ENCODE peak calls at places on chromosomes 3 and 15, in five cellular contexts. K, S, J, D and V are unnamed samples.

GRCh38 chr3:196135693-196136639 is 54.1 kb upstream of the TFRC start:
- DNase-seq in K (no peak), J (no peak), S (no peak), D (no peak), V (no peak)

GRCh38 chr3:100226712-100227429 is 33.9 kb upstream of the TBC1D23 start:
- DNase-seq in S (no peak), J (peak), K (no peak), D (no peak), V (no peak)

GRCh38 chr3:186308549-186308948 is 53.5 kb downstream of the DGKG start:
- DNase-seq in J (no peak), D (no peak), S (no peak), K (no peak), V (no peak)

GRCh38 chr3:50333744-50334328 is 5.8 kb upstream of the TUSC2 start:
- DNase-seq in S (peak), D (no peak), J (peak), K (peak), V (peak)

GRCh38 chr3:109136533-109136932 is at the start of gene C3orf85:
- DNase-seq in J (no peak), D (no peak), S (no peak), K (no peak), V (no peak)

GRCh38 chr15:58179741-58180381 is 41.7 kb downstream of the AQP9 start:
- DNase-seq in K (no peak), J (no peak), D (no peak), S (no peak), V (no peak)

GRCh38 chr3:21654662-21655061 is 96.3 kb downstream of the ZNF385D start:
- DNase-seq in D (no peak), S (no peak), J (peak), K (peak), V (no peak)

GRCh38 chr15:92670625-92671024 is 15.1 kb upstream of the FAM174B start:
- DNase-seq in K (no peak), S (no peak), J (no peak), D (no peak), V (no peak)

GRCh38 chr3:11610044-11610671 is 33.6 kb downstream of the VGLL4 start:
- DNase-seq in K (peak), J (peak), D (no peak), S (no peak), V (no peak)

DNA sequence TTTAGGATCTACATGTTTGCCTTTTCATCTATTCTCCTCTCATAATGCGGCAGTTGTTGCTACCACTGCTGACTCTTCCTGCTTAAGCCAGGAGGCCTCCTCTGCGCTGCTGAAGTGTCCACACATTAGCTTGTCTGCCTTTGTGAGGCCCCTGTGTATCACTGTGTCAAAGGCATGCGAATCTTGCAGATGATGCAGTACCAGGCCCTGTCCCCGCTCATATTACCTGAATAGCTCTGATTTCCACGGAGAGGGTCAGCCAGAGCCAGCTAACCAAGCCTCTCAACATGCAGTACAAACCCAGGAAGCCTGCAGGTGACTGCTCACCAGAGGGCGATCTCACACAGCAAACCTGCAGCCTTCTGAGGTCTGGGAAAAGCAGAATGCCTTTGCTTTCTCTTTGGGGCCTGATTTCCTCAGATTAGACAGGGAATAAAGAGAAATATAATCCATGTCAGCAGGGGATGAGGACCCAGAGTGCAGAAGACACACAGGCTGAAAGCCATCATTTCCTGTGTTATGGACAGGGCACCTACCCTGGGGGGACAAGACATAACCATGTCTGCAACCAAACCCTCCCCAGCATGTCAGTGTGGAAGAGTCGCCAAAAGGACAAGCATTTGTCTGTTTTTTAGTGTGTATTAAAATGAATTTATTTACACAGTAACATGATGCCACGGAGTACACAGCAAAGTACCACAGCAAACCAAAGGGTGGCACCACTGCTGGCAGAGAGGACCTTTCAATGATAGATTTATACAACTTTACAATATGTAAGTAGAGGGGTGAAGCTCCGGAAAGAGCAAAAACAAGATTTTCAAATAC is 36.8 kb upstream of the TSPAN3 start:
- DNase-seq in S (peak), K (no peak), D (peak), J (peak), V (peak)
- TF ChIP-seq CTCF in S (peak), K (peak), D (peak), J (peak), V (peak)

DNA sequence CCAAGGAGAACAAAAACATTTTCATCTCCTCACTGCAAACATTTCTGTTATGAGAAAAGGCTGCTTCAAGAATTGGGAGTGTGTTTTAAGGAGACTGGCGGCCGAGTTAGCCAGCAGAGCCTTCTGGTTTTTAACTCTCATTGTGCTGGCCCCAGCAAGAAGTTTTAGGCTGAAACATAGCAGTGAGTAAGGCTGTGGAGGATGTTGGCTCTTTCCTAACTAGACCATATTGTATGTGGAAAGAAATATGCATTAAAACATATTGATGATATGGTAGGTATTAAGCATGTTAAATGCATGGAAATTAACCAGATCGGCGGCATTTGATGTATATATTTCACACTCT is 90.7 kb downstream of the TIGIT start:
- DNase-seq in S (no peak), D (no peak), K (no peak), J (no peak), V (no peak)
- H3K4me3 ChIP-seq in S (peak), D (peak), K (peak), J (peak), V (peak)

GRCh38 chr3:194836676-194837075 is 151.0 kb downstream of the FAM43A start:
- DNase-seq in J (no peak), D (no peak), K (no peak), S (no peak), V (no peak)
- TF ChIP-seq CTCF in J (no peak), D (no peak), K (no peak), S (no peak), V (no peak)

GRCh38 chr15:62895905-62896316 is 146.6 kb upstream of the TPM1 start:
- DNase-seq in S (no peak), D (no peak), K (no peak), J (peak), V (no peak)
- H3K4me3 ChIP-seq in S (no peak), D (no peak), K (no peak), J (no peak), V (no peak)

GRCh38 chr3:143121240-143122088 is 1.9 kb downstream of the CHST2 start:
- DNase-seq in D (no peak), J (peak), S (peak), K (no peak), V (no peak)

GRCh38 chr3:143118630-143119008 is 952 bp upstream of the CHST2 start:
- DNase-seq in S (no peak), D (no peak), J (no peak), K (no peak), V (no peak)

GRCh38 chr3:143120716-143121239 is 1.2 kb downstream of the CHST2 start:
- DNase-seq in S (no peak), K (no peak), D (no peak), J (peak), V (no peak)

GRCh38 chr3:143119009-143119914 is at the start of gene CHST2:
- DNase-seq in D (no peak), J (peak), K (peak), S (peak), V (peak)

GRCh38 chr3:143119974-143120715 is 574 bp downstream of the CHST2 start:
- DNase-seq in D (no peak), K (no peak), S (peak), J (peak), V (no peak)
- TF ChIP-seq CTCF in D (no peak), K (no peak), S (no peak), J (peak), V (no peak)

GRCh38 chr3:98662699-98663098 is 69.3 kb upstream of the CPOX start:
- DNase-seq in S (no peak), D (no peak), J (no peak), K (no peak), V (no peak)
- H3K4me3 ChIP-seq in S (no peak), D (no peak), J (no peak), K (no peak), V (no peak)

GRCh38 chr3:140557476-140557875 is 120.4 kb upstream of the TRIM42 start:
- DNase-seq in S (no peak), D (no peak), K (no peak), J (no peak), V (no peak)

GRCh38 chr3:140552403-140552802 is 125.5 kb upstream of the TRIM42 start:
- DNase-seq in D (no peak), K (no peak), J (no peak), S (no peak), V (no peak)

GRCh38 chr3:140553591-140553990 is 124.3 kb upstream of the TRIM42 start:
- DNase-seq in S (no peak), D (no peak), J (no peak), K (no peak), V (no peak)

GRCh38 chr3:140555666-140556065 is 122.2 kb upstream of the TRIM42 start:
- DNase-seq in K (no peak), D (no peak), J (no peak), S (no peak), V (no peak)

DNA sequence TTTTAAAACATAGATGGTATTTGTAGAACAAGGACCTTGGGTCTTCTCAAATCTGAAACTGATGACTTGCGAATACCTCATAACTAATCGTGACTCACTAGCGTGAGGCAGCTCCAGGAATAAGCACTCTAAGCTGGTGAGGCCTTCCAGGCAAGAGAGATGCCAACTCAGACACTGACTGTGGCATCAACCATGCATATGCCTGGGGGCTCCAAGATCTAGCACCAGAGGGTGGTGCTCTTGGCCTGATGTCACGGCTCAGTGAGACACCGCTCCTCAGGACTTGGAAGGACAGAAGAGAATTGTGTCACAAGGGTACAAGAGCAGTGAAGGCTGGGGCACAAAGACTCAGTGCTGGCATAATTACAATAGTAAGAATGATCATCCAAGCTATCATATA is 125.0 kb upstream of the TRIM42 start:
- DNase-seq in J (no peak), S (no peak), D (no peak), K (no peak), V (no peak)
- TF ChIP-seq CTCF in J (peak), S (peak), D (no peak), K (no peak), V (no peak)

GRCh38 chr15:50627351-50628055 is 59.1 kb downstream of the TRPM7 start:
- DNase-seq in J (no peak), S (no peak), D (no peak), K (peak), V (no peak)
- H3K4me3 ChIP-seq in J (no peak), S (no peak), D (no peak), K (no peak), V (no peak)

GRCh38 chr3:194617827-194618226 is 15.4 kb downstream of the TMEM44 start:
- DNase-seq in K (no peak), S (no peak), D (no peak), J (no peak), V (no peak)

GRCh38 chr3:194621947-194622346 is 11.3 kb downstream of the TMEM44 start:
- DNase-seq in S (no peak), D (no peak), J (no peak), K (no peak), V (no peak)

GRCh38 chr3:194619741-194620140 is 13.5 kb downstream of the TMEM44 start:
- DNase-seq in D (no peak), J (no peak), S (no peak), K (no peak), V (no peak)

GRCh38 chr3:194618858-194619608 is 14.2 kb downstream of the TMEM44 start:
- DNase-seq in D (no peak), K (no peak), J (no peak), S (no peak), V (no peak)

DNA sequence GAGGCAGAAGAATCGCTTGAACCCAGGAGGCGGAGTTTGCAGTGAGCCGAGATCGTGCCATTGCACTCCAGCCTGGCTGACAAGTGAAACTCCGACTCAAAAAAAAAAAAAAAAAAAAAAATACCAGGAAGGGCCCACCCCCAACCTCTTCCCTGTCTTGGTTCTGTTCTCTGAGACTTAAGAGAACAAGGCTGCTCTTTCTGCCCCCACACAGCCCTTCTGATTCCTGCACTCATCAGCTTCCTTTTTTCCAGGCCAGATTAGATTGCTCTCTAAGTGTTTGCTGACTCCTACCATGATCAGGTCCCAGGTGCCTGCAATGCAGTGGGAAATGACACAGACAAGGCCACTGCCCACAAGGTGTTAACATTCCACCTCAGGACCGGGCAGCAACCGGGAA is 13.0 kb downstream of the TMEM44 start:
- DNase-seq in D (no peak), S (no peak), K (no peak), J (no peak), V (no peak)
- TF ChIP-seq CTCF in D (no peak), S (no peak), K (no peak), J (no peak), V (no peak)

DNA sequence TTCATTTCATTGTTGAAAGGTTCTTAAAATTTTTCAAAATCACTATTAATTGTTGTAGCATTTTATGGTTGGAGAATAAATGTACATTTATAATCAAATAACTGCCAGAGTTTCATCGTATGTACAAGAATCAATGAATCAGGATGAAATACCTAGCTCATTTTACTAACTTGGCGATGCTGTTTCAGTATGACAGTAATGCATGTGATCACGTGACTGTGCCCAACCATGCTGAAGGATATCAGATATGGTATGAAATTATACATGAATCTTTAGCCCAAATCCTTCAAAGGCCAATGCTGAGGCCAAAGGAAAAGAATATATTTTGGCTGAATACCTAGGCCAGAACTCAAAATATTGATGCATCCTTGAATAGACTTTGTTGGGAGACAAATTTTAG is 288.3 kb upstream of the TGFBR2 start:
- DNase-seq in J (no peak), S (no peak), D (no peak), K (no peak), V (no peak)
- H3K4me3 ChIP-seq in J (no peak), S (no peak), D (no peak), K (no peak), V (no peak)